ENCODE peak calls at places on chromosomes 11 and 22, in nine cellular contexts. E is fibroblast of villous mesenchyme, C is ovary, X is upper lobe of right lung, P is RWPE2, Q is IMR-90, B is AG09309, G is A549, M is NB4. V is an unnamed sample.

GRCh38 chr11:128696930-128697329 is 3.1 kb downstream of the FLI1 start:
- DNase-seq in E (no peak), C (no peak), X (no peak), P (no peak), Q (no peak), B (no peak), G (no peak), M (no peak), V (no peak)

GRCh38 chr11:44638032-44638431 is 72.6 kb downstream of the CD82 start:
- DNase-seq in E (no peak), C (no peak), X (no peak), P (no peak), Q (no peak), B (no peak), G (no peak), M (no peak), V (no peak)

GRCh38 chr22:46046299-46046685 is 69.3 kb upstream of the WNT7B start:
- DNase-seq in E (no peak), C (no peak), X (no peak), P (peak; percentile 35), Q (no peak), B (no peak), G (no peak), M (no peak), V (no peak)

GRCh38 chr11:11347583-11347982 is 5.5 kb downstream of the CSNK2A3 start:
- DNase-seq in E (no peak), C (peak; percentile 22), X (no peak), P (no peak), Q (no peak), B (no peak), G (no peak), M (no peak), V (no peak)

GRCh38 chr11:762421-763072 is 14.7 kb downstream of the GATD1 start:
- DNase-seq in E (peak; percentile 75), C (peak; percentile 26), X (no peak), P (peak; percentile 72), Q (peak; percentile 74), B (peak; percentile 57), G (peak; percentile 71), M (peak; percentile 76), V (peak; percentile 91)

GRCh38 chr11:120751550-120751949 is 240.0 kb downstream of the GRIK4 start:
- DNase-seq in E (no peak), C (no peak), X (no peak), P (no peak), Q (no peak), B (no peak), G (no peak), M (no peak), V (no peak)

GRCh38 chr11:29184939-29185890 is 831.6 kb downstream of the KCNA4 start:
- DNase-seq in E (peak; percentile 81), C (no peak), X (no peak), P (no peak), Q (peak; percentile 98), B (peak; percentile 89), G (peak; percentile 16), M (no peak), V (peak; percentile 76)

GRCh38 chr22:36381513-36382079 is 6.2 kb downstream of the MYH9 start:
- DNase-seq in E (peak; percentile 87), C (no peak), X (no peak), P (no peak), Q (peak; percentile 7), B (no peak), G (no peak), M (no peak), V (no peak)

GRCh38 chr22:26585104-26585790 is 4.7 kb downstream of the TPST2 start:
- DNase-seq in E (peak; percentile 82), C (peak; percentile 37), X (peak; percentile 81), P (peak; percentile 86), Q (peak; percentile 79), B (peak; percentile 44), G (peak; percentile 22), M (no peak), V (peak; percentile 68)

GRCh38 chr11:84817998-84818397 is 809.1 kb downstream of the DLG2 start:
- DNase-seq in E (no peak), C (no peak), X (no peak), P (peak; percentile 47), Q (peak; percentile 5), B (peak; percentile 21), G (peak; percentile 29), M (no peak), V (peak; percentile 53)

GRCh38 chr11:101797335-101797734 is 117.5 kb upstream of the CEP126 start:
- DNase-seq in E (peak; percentile 21), C (no peak), X (no peak), P (no peak), Q (peak; percentile 70), B (no peak), G (peak; percentile 1), M (no peak), V (peak; percentile 35)

GRCh38 chr11:118607401-118608267 is at the start of gene PHLDB1:
- DNase-seq in E (peak; percentile 81), C (peak; percentile 87), X (peak; percentile 81), P (no peak), Q (peak; percentile 67), B (no peak), G (peak; percentile 61), M (peak; percentile 77), V (peak; percentile 80)

GRCh38 chr11:79461144-79461543 is 20.3 kb upstream of the TENM4 start:
- DNase-seq in E (peak; percentile 41), C (peak; percentile 38), X (no peak), P (no peak), Q (peak; percentile 51), B (no peak), G (no peak), M (peak; percentile 31), V (peak; percentile 55)

DNA sequence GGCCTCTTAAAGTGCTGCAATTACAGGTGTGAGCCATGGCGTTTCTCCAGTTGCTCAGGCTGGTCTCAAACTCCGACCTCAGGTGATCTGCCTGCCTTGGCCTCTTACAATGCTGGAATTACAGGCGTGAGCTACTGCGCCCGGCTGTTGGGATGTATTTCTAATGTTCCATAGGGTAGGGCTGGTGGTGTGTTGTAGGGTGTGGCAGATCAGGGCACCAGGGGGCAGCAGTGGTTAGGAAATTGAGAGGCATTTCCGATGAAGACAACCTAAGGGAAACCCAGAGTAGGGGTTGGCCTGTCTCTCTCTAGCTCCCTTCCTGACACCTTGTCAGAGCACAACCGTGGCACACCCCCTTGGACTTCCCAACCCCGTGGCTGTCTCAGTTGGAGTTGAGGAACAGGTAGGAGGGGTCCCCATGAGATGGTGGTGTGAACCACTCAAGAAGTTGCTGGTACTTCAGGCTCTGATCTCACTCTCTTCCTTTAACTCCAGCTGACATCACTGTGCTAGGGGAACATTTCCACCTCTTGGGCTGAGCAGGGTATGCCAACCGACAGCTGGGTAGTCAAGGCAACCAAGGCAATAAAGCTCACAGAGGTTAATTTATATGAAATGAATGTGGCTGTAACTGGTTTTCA is 32.9 kb downstream of the YWHAH start:
- DNase-seq in E (peak; percentile 67), C (peak; percentile 47), X (peak; percentile 85), P (peak; percentile 71), Q (peak; percentile 54), B (no peak), G (peak; percentile 72), M (peak; percentile 77), V (peak; percentile 59)
- H3K4me3 ChIP-seq in E (no peak overlapping the region), C (no peak overlapping the region), X (no peak overlapping the region), P (no peak overlapping the region), Q (no peak overlapping the region), B (no peak overlapping the region), G (no peak overlapping the region), M (no peak overlapping the region), V (no peak overlapping the region)

DNA sequence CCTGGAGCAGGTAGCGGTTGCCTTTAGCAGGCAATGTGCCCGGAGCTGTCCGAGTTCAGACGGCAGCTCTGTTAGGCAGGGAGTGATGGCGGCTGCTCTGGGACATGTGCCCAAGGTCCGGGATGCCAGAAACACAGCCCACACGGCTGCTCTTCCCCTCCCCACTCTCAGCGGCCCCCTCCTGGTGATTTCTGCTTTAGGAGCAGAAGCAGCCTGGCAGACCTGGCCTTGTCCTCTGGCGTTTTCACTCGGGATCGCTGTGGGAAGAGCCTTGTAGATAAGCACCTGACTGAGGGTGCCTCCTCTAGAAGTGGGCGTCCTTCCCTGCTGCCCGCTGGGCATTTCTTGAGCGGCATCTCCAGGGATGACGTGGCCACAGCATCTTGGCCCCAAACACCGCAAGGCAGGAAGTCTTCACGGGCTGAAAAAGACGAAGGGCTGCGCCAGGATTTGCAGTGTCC is 392.2 kb downstream of the TBC1D22A start:
- DNase-seq in E (peak; percentile 44), C (peak; percentile 84), X (no peak), P (no peak), Q (peak; percentile 82), B (peak; percentile 46), G (no peak), M (no peak), V (peak; percentile 65)
- TF ChIP-seq CTCF in E (no peak), C (peak; percentile 11), X (no peak), P (no peak), Q (peak; percentile 12), B (peak; percentile 39), G (no peak), M (no peak), V (no peak)

DNA sequence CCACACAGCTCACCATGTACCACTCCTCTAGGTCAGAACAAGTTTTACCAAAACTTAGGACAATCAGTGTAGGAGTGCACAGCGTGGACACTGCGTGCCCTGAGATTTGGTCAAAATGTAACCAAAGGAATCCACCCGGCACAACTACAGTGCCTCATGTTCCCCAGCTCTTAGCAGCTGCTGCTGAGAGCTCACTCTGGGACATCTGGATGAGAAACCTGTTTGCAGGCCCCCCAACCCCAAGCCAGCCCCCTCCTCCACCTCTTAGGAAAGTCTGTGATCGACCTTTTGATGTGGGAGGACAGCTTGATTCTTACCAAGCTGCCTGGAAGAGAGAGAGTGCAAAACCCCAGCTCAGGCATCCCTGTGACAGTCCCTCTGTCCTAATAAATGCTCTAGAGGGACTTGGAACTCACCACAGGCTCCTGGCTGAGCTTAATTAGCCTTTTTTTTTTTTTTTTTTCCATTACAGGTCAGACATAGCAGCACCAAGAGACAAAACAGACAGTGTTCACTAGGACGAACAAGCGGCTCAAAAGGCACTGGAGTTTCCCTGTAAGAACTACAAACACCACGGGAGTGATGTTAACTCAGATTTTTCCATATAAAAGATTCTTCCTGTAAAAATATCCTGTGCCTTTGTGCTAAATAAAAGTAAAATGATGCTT is 101.2 kb upstream of the AKIP1 start:
- DNase-seq in E (peak; percentile 33), C (no peak), X (no peak), P (no peak), Q (no peak), B (no peak), G (no peak), M (no peak), V (no peak)
- H3K4me3 ChIP-seq in E (peak overlapping the region; percentile 64), C (peak overlapping the region; percentile 76), X (peak overlapping the region; percentile 61), P (peak overlapping the region; percentile 57), Q (peak overlapping the region; percentile 51), B (peak overlapping the region; percentile 54), G (no peak overlapping the region), M (no peak overlapping the region), V (peak overlapping the region; percentile 72)

DNA sequence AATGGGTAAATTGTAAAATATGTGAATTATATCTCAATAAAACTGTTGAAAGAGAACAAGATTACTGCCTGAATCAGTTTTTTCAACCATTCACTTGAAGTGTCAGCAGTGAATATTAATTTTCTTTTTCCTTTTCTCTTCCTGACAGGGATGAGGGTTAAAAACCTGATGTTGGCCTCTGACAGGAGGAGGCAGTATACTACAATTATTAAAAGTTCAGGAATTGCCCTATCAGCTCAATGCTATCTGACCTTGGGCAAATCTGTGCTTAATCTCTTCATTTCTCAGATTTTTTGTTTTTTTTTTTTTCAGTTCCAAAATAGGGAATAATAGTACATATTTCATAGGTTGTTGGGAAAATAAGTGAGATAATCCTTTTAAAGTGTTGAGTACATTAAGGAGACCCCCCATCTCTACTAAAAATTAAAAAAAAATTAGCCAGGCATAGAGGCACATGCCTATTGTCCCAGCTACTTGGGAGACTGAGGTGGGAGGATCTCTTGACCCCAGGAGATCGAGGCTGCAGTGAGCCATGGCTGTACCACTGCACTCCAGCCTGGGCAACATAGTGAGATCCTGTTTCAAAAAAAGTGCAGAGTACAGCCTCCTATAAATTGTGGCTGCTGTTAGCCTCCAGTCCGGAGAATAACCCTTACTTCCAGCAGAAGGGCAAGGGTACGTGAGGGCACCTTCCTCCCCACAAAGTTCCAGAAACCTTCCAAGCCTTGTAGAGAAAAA is 48.8 kb downstream of the TRIM44 start:
- DNase-seq in E (no peak), C (no peak), X (no peak), P (no peak), Q (no peak), B (no peak), G (no peak), M (no peak), V (peak; percentile 11)
- TF ChIP-seq CTCF in E (no peak), C (no peak), X (no peak), P (peak; percentile 19), Q (peak; percentile 10), B (no peak), G (no peak), M (no peak), V (peak; percentile 21)